ENCODE peak calls at places on chromosomes 5 and 9, in eight cellular contexts. A is heart right ventricle, Q is right cardiac atrium, S is upper lobe of left lung, F is upper lobe of right lung, B is A549, J is right lobe of liver, G is aorta. U is an unnamed sample.
A peak's percentile ranks its signal among the peaks of the same experiment; 100 is the strongest.

GRCh38 chr5:41457094-41457493 is 53.3 kb downstream of the PLCXD3 start:
- ATAC-seq in A (peak; percentile 92), Q (peak; percentile 85), S (no peak), F (no peak), B (no peak), J (no peak), G (no peak), U (no peak)

GRCh38 chr9:137095664-137096517 is 9.1 kb downstream of the MAN1B1 start:
- ATAC-seq in A (no peak), Q (no peak), S (no peak), F (peak; percentile 55), B (peak; percentile 63), J (peak; percentile 47), G (no peak), U (no peak)

GRCh38 chr9:134340475-134341186 is 14.4 kb downstream of the RXRA start:
- ATAC-seq in A (peak; percentile 11), Q (peak; percentile 70), S (peak; percentile 51), F (peak; percentile 62), B (no peak), J (peak; percentile 12), G (peak; percentile 22), U (peak; percentile 39)

GRCh38 chr9:72089461-72090130 is 29.2 kb upstream of the C9orf57 start:
- ATAC-seq in A (no peak), Q (no peak), S (no peak), F (no peak), B (no peak), J (no peak), G (no peak), U (no peak)

GRCh38 chr5:110053824-110054223 is 364.1 kb downstream of the MAN2A1 start:
- ATAC-seq in A (no peak), Q (no peak), S (no peak), F (no peak), B (no peak), J (no peak), G (no peak), U (no peak)

GRCh38 chr5:72066658-72067057 is 40.6 kb upstream of the MAP1B start:
- ATAC-seq in A (no peak), Q (no peak), S (peak; percentile 41), F (no peak), B (peak; percentile 88), J (no peak), G (no peak), U (no peak)

GRCh38 chr5:170426149-170426767 is 37.1 kb upstream of the KCNMB1 start:
- ATAC-seq in A (no peak), Q (no peak), S (no peak), F (no peak), B (no peak), J (no peak), G (no peak), U (no peak)

GRCh38 chr9:36576866-36577265 is 4.2 kb downstream of the MELK start:
- ATAC-seq in A (no peak), Q (no peak), S (no peak), F (no peak), B (no peak), J (no peak), G (no peak), U (no peak)

GRCh38 chr5:13985736-13986418 is 41.4 kb upstream of the DNAH5 start:
- ATAC-seq in A (no peak), Q (no peak), S (peak; percentile 33), F (peak; percentile 52), B (peak; percentile 86), J (peak; percentile 55), G (no peak), U (no peak)

GRCh38 chr9:88108779-88109178 is 29.5 kb downstream of the SPATA31C2 start:
- ATAC-seq in A (no peak), Q (no peak), S (no peak), F (no peak), B (no peak), J (no peak), G (no peak), U (no peak)

GRCh38 chr5:89711526-89711925 is 698.0 kb downstream of the CETN3 start:
- ATAC-seq in A (no peak), Q (no peak), S (no peak), F (no peak), B (no peak), J (no peak), G (no peak), U (no peak)

GRCh38 chr9:96014078-96014477 is 138.6 kb downstream of the ERCC6L2 start:
- ATAC-seq in A (no peak), Q (peak; percentile 97), S (no peak), F (peak; percentile 25), B (no peak), J (peak; percentile 89), G (no peak), U (no peak)

GRCh38 chr9:12774861-12775367 is at the start of gene LURAP1L:
- ATAC-seq in A (peak; percentile 75), Q (peak; percentile 81), S (peak; percentile 82), F (peak; percentile 73), B (peak; percentile 68), J (peak; percentile 79), G (peak; percentile 84), U (peak; percentile 69)
- H3K4me3 ChIP-seq in A (peak within 1 kb of the TSS; percentile 76), Q (peak within 1 kb of the TSS; percentile 65), S (peak within 1 kb of the TSS; percentile 63), F (peak within 1 kb of the TSS; percentile 64), B (peak within 1 kb of the TSS; percentile 67), J (peak within 1 kb of the TSS; percentile 66), G (peak within 1 kb of the TSS; percentile 69), U (peak within 1 kb of the TSS; percentile 79)

DNA sequence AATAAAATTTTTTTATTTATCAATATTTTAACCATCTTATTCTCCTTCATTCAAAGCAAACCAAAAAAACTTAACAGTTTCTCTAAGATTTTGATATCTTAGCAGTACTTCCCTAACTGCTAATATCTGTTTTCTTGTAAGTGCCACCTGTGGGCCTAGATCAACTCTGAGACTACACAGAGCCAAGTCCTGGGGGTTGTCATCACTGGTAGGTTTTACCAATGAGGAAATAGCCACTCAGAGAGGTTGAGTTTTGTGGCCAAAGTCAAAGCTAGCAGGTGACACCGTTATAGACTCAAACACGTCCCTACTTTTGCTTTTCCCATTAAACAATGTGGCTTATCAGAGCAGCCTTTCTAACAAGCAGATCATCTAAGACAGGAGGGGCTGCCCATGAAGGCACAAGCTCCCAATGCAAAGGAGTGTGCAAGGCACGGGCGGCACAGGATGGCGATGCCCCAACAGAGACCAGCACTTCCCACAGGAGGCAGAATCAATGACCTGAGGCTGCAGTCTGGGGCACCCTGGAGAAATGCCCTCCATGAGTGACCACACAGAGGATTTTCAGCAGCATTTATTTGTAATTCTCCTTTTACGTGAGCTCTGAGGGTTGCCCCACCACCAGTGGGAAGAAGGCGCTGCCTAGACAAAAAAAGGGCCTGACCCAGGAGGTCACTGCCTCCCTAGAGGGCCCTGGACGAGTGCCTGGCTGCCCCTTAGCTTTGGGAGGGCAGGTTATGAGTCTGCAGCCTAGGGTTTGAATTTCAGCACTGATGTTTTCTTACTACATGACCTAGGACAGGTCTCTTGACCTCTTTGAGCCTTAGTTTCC is 7.4 kb downstream of the TBC1D2 start:
- ATAC-seq in A (no peak), Q (peak; percentile 15), S (peak; percentile 23), F (peak; percentile 8), B (no peak), J (no peak), G (no peak), U (no peak)
- H3K4me3 ChIP-seq in A (no peak overlapping the region), Q (no peak overlapping the region), S (no peak overlapping the region), F (no peak overlapping the region), B (no peak overlapping the region), J (no peak overlapping the region), G (no peak overlapping the region), U (no peak overlapping the region)

GRCh38 chr9:135566552-135566951 is 5.0 kb downstream of the PAEP start:
- ATAC-seq in A (no peak), Q (no peak), S (no peak), F (no peak), B (no peak), J (no peak), G (no peak), U (no peak)
- H3K4me3 ChIP-seq in A (no peak overlapping the region), Q (no peak overlapping the region), S (no peak overlapping the region), F (no peak overlapping the region), B (no peak overlapping the region), J (no peak overlapping the region), G (no peak overlapping the region), U (no peak overlapping the region)

DNA sequence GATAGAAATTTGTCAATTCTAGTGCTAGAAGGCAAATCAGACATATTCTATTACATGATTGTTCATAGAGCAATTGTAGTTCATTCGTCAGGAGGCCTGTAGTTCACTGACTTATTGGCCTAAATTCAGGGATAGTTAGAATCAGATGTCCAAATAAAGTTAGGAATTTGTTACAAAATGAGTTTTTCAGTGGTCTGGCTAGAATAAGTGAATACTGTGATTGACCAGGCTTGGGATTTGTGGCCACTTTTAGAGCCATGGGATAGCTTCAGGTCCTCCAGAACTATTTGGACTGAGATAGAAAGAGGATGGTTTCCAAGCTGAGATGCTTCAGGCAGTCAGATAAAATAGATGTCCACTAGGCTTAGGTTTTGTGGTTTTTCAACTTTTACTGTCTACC is 199.1 kb upstream of the MPDZ start:
- ATAC-seq in A (no peak), Q (no peak), S (peak; percentile 87), F (no peak), B (no peak), J (no peak), G (peak; percentile 73), U (no peak)
- H3K4me3 ChIP-seq in A (no peak overlapping the region), Q (no peak overlapping the region), S (no peak overlapping the region), F (no peak overlapping the region), B (no peak overlapping the region), J (no peak overlapping the region), G (no peak overlapping the region), U (no peak overlapping the region)

GRCh38 chr5:35668320-35668719 is 50.7 kb downstream of the SPEF2 start:
- ATAC-seq in A (no peak), Q (no peak), S (no peak), F (no peak), B (no peak), J (no peak), G (no peak), U (no peak)

GRCh38 chr5:35668794-35669193 is 51.1 kb downstream of the SPEF2 start:
- ATAC-seq in A (no peak), Q (no peak), S (no peak), F (no peak), B (no peak), J (no peak), G (no peak), U (no peak)

GRCh38 chr5:35674049-35674448 is 56.4 kb downstream of the SPEF2 start:
- ATAC-seq in A (no peak), Q (no peak), S (no peak), F (no peak), B (no peak), J (no peak), G (no peak), U (no peak)

GRCh38 chr5:35672995-35673394 is 55.3 kb downstream of the SPEF2 start:
- ATAC-seq in A (peak; percentile 69), Q (no peak), S (no peak), F (no peak), B (no peak), J (no peak), G (no peak), U (no peak)

DNA sequence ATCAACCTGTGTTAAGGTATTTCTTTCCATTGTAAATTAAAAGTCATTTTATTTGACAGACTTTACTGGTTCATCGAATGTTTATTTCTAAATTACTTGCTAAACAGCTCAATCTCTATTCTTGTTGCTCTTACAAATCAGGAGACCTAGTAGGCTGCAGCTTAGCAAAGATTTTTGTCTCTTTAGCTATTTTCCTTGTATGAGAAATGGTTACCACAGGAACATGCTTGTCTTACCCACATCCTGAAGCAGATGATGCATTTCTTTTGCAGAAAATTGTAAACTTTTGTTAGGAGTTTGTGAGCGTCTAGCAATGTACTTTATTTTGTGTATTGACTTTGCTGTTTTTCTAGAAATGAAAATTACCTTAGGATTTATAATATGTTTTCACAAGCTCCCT is 53.9 kb downstream of the SPEF2 start:
- ATAC-seq in A (no peak), Q (no peak), S (no peak), F (no peak), B (no peak), J (no peak), G (no peak), U (no peak)
- H3K4me3 ChIP-seq in A (no peak overlapping the region), Q (no peak overlapping the region), S (no peak overlapping the region), F (no peak overlapping the region), B (no peak overlapping the region), J (no peak overlapping the region), G (no peak overlapping the region), U (no peak overlapping the region)

GRCh38 chr5:56346717-56347116 is 113.6 kb upstream of the ANKRD55 start:
- ATAC-seq in A (no peak), Q (peak; percentile 61), S (no peak), F (no peak), B (no peak), J (no peak), G (no peak), U (no peak)
- H3K4me3 ChIP-seq in A (no peak overlapping the region), Q (no peak overlapping the region), S (no peak overlapping the region), F (no peak overlapping the region), B (no peak overlapping the region), J (no peak overlapping the region), G (no peak overlapping the region), U (no peak overlapping the region)